ENCODE peak calls at places on chromosomes 12 and 14, in seven cellular contexts. One of them, this sample, is unnamed. For H3K27me3 and H3K4me1, the result is how much of the 10 kb centered on the place peaks cover.

GRCh38 chr12:2411586-2412304 is 359.0 kb downstream of the CACNA1C start:
- DNase-seq in CD8-positive, alpha-beta T cell: no peak
- DNase-seq in HCT116: no peak
- DNase-seq in tibial artery: peak
- DNase-seq in aorta: no peak
- DNase-seq in Karpas-422: no peak
- DNase-seq in stomach: no peak
- DNase-seq in this sample: no peak

GRCh38 chr12:6367065-6367968 is 8.0 kb downstream of the SCNN1A start:
- DNase-seq in CD8-positive, alpha-beta T cell: peak
- DNase-seq in HCT116: no peak
- DNase-seq in tibial artery: no peak
- DNase-seq in aorta: peak
- DNase-seq in Karpas-422: peak
- DNase-seq in stomach: no peak
- DNase-seq in this sample: peak

GRCh38 chr12:95601626-95602025 is 50.4 kb upstream of the USP44 start:
- DNase-seq in CD8-positive, alpha-beta T cell: no peak
- DNase-seq in HCT116: no peak
- DNase-seq in tibial artery: no peak
- DNase-seq in aorta: no peak
- DNase-seq in Karpas-422: no peak
- DNase-seq in stomach: no peak
- DNase-seq in this sample: no peak

GRCh38 chr14:76355771-76356170 is 20.2 kb upstream of the ESRRB start:
- DNase-seq in CD8-positive, alpha-beta T cell: no peak
- DNase-seq in HCT116: no peak
- DNase-seq in tibial artery: no peak
- DNase-seq in aorta: peak
- DNase-seq in Karpas-422: no peak
- DNase-seq in stomach: no peak
- DNase-seq in this sample: no peak

GRCh38 chr12:65497645-65498044 is 219.2 kb downstream of the MSRB3 start:
- DNase-seq in CD8-positive, alpha-beta T cell: no peak
- DNase-seq in HCT116: no peak
- DNase-seq in tibial artery: no peak
- DNase-seq in aorta: no peak
- DNase-seq in Karpas-422: no peak
- DNase-seq in stomach: no peak
- DNase-seq in this sample: no peak

GRCh38 chr14:90815817-90816662 is at the start of gene TTC7B:
- DNase-seq in CD8-positive, alpha-beta T cell: peak
- DNase-seq in HCT116: no peak
- DNase-seq in tibial artery: no peak
- DNase-seq in aorta: peak
- DNase-seq in Karpas-422: no peak
- DNase-seq in stomach: peak
- DNase-seq in this sample: peak

GRCh38 chr12:108750471-108751402 is 19.4 kb upstream of the CORO1C start:
- DNase-seq in CD8-positive, alpha-beta T cell: no peak
- DNase-seq in HCT116: no peak
- DNase-seq in tibial artery: peak
- DNase-seq in aorta: peak
- DNase-seq in Karpas-422: no peak
- DNase-seq in stomach: no peak
- DNase-seq in this sample: no peak

GRCh38 chr12:93569301-93569655 is 3.2 kb upstream of the SOCS2 start:
- DNase-seq in CD8-positive, alpha-beta T cell: no peak
- DNase-seq in HCT116: no peak
- DNase-seq in tibial artery: no peak
- DNase-seq in aorta: no peak
- DNase-seq in Karpas-422: no peak
- DNase-seq in stomach: no peak
- DNase-seq in this sample: no peak

GRCh38 chr12:93868771-93869170 is 191.6 kb downstream of the CRADD start:
- DNase-seq in CD8-positive, alpha-beta T cell: no peak
- DNase-seq in HCT116: no peak
- DNase-seq in tibial artery: no peak
- DNase-seq in aorta: no peak
- DNase-seq in Karpas-422: no peak
- DNase-seq in stomach: no peak
- DNase-seq in this sample: no peak

GRCh38 chr14:93281937-93282336 is 50.9 kb downstream of the BTBD7 start:
- DNase-seq in CD8-positive, alpha-beta T cell: no peak
- DNase-seq in HCT116: no peak
- DNase-seq in tibial artery: no peak
- DNase-seq in aorta: no peak
- DNase-seq in Karpas-422: no peak
- DNase-seq in stomach: no peak
- DNase-seq in this sample: no peak

GRCh38 chr14:73503648-73504047 is 12.9 kb downstream of the RIOX1 start:
- DNase-seq in CD8-positive, alpha-beta T cell: no peak
- DNase-seq in HCT116: no peak
- DNase-seq in tibial artery: no peak
- DNase-seq in aorta: no peak
- DNase-seq in Karpas-422: no peak
- DNase-seq in stomach: no peak
- DNase-seq in this sample: no peak

GRCh38 chr14:62118461-62118860 is 356.2 kb downstream of the SNAPC1 start:
- DNase-seq in CD8-positive, alpha-beta T cell: no peak
- DNase-seq in HCT116: no peak
- DNase-seq in tibial artery: no peak
- DNase-seq in aorta: no peak
- DNase-seq in Karpas-422: no peak
- DNase-seq in stomach: no peak
- DNase-seq in this sample: no peak

GRCh38 chr12:38056701-38057689 is 259.6 kb upstream of the ALG10B start:
- DNase-seq in CD8-positive, alpha-beta T cell: no peak
- DNase-seq in HCT116: no peak
- DNase-seq in tibial artery: no peak
- DNase-seq in aorta: no peak
- DNase-seq in Karpas-422: no peak
- DNase-seq in stomach: no peak
- DNase-seq in this sample: no peak

GRCh38 chr14:92323031-92323915 is at the start of gene SLC24A4:
- DNase-seq in CD8-positive, alpha-beta T cell: no peak
- DNase-seq in HCT116: no peak
- DNase-seq in tibial artery: no peak
- DNase-seq in aorta: no peak
- DNase-seq in Karpas-422: no peak
- DNase-seq in stomach: no peak
- DNase-seq in this sample: no peak

GRCh38 chr12:104282109-104282508 is 21.4 kb upstream of the EID3 start:
- DNase-seq in CD8-positive, alpha-beta T cell: no peak
- DNase-seq in HCT116: no peak
- DNase-seq in tibial artery: no peak
- DNase-seq in aorta: no peak
- DNase-seq in Karpas-422: no peak
- DNase-seq in stomach: no peak
- DNase-seq in this sample: no peak

GRCh38 chr12:92158711-92159534 is 13.3 kb upstream of the BTG1 start:
- DNase-seq in CD8-positive, alpha-beta T cell: no peak
- DNase-seq in HCT116: no peak
- DNase-seq in tibial artery: no peak
- DNase-seq in aorta: no peak
- DNase-seq in Karpas-422: peak
- DNase-seq in stomach: no peak
- DNase-seq in this sample: no peak

GRCh38 chr12:113407931-113408585 is 4.4 kb upstream of the SDS start:
- DNase-seq in CD8-positive, alpha-beta T cell: no peak
- DNase-seq in HCT116: no peak
- DNase-seq in tibial artery: no peak
- DNase-seq in aorta: no peak
- DNase-seq in Karpas-422: no peak
- DNase-seq in stomach: no peak
- DNase-seq in this sample: no peak

GRCh38 chr12:68675098-68675842 is 11.5 kb upstream of the NUP107 start:
- DNase-seq in CD8-positive, alpha-beta T cell: peak
- DNase-seq in HCT116: no peak
- DNase-seq in tibial artery: no peak
- DNase-seq in aorta: no peak
- DNase-seq in Karpas-422: no peak
- DNase-seq in stomach: peak
- DNase-seq in this sample: peak

GRCh38 chr12:69007166-69007857 is 74.3 kb upstream of the CPM start:
- DNase-seq in CD8-positive, alpha-beta T cell: no peak
- DNase-seq in HCT116: no peak
- DNase-seq in tibial artery: no peak
- DNase-seq in aorta: no peak
- DNase-seq in Karpas-422: no peak
- DNase-seq in stomach: peak
- DNase-seq in this sample: no peak

GRCh38 chr12:57242691-57243454 is 8.1 kb downstream of the STAC3 start:
- DNase-seq in CD8-positive, alpha-beta T cell: peak
- DNase-seq in HCT116: peak
- DNase-seq in tibial artery: peak
- DNase-seq in aorta: peak
- DNase-seq in Karpas-422: peak
- DNase-seq in stomach: peak
- DNase-seq in this sample: peak
- H3K27me3 ChIP-seq in CD8-positive, alpha-beta T cell: under half
- H3K27me3 ChIP-seq in HCT116: under half
- H3K27me3 ChIP-seq in tibial artery: under half
- H3K27me3 ChIP-seq in aorta: under half
- H3K27me3 ChIP-seq in Karpas-422: under half
- H3K27me3 ChIP-seq in stomach: under half
- H3K27me3 ChIP-seq in this sample: under half

DNA sequence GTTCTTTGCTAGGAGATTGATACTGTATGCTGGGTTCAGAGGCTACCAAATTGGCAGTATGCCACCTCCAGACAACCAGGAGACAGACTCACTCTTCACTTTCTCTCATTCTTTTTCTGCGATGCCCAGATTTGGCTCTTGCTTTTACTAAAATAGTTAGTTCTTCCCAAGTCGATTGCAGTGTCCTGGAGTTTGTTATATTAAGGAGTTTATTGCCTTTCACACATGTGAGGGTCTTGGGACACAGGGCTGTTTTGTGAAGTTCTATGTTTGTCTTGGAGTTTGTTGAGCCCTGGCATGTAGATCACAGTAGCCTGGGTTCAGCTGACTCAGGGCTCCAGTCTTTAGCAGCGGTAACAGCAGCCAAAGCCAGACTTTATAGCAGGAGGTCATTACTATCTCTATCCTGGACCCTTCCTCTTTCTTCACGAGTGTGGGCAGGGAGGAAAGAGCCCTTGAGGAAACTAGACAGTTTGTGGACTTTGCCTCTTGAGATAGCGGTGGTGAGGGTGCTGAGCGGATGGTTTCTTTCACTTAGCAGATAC is 1.6 kb downstream of the MLEC start:
- DNase-seq in CD8-positive, alpha-beta T cell: no peak
- DNase-seq in HCT116: no peak
- DNase-seq in tibial artery: no peak
- DNase-seq in aorta: no peak
- DNase-seq in Karpas-422: no peak
- DNase-seq in stomach: no peak
- DNase-seq in this sample: no peak
- H3K4me1 ChIP-seq in CD8-positive, alpha-beta T cell: under half
- H3K4me1 ChIP-seq in HCT116: under half
- H3K4me1 ChIP-seq in tibial artery: under half
- H3K4me1 ChIP-seq in aorta: under half
- H3K4me1 ChIP-seq in Karpas-422: under half
- H3K4me1 ChIP-seq in stomach: half or more
- H3K4me1 ChIP-seq in this sample: under half

DNA sequence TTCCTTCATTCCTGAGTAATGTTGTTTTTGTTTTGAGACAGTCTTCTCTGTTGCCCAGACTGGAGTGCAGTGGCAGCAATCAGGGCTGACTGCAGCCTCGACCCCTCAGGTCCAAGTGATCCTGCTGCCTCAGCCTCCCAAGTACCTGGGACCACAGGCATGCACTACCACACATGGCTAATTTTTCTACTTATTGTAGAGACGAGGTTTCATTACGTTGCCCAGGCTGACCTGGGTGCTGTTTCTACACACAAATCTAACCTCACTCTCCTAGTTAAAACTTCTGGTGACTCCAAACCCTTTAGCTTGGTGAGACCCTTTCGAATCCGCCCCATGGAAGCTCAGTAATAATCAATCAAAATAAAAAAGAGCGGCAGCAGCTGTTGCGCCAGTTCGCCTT is 1.3 kb downstream of the TMEM116 start:
- DNase-seq in CD8-positive, alpha-beta T cell: no peak
- DNase-seq in HCT116: no peak
- DNase-seq in tibial artery: no peak
- DNase-seq in aorta: no peak
- DNase-seq in Karpas-422: no peak
- DNase-seq in stomach: no peak
- DNase-seq in this sample: no peak
- H3K27ac ChIP-seq in CD8-positive, alpha-beta T cell: peak
- H3K27ac ChIP-seq in HCT116: peak
- H3K27ac ChIP-seq in tibial artery: peak
- H3K27ac ChIP-seq in aorta: no peak
- H3K27ac ChIP-seq in Karpas-422: peak
- H3K27ac ChIP-seq in stomach: peak
- H3K27ac ChIP-seq in this sample: peak

GRCh38 chr14:103846569-103847438 is 571 bp downstream of the PPP1R13B start:
- DNase-seq in CD8-positive, alpha-beta T cell: no peak
- DNase-seq in HCT116: no peak
- DNase-seq in tibial artery: peak
- DNase-seq in aorta: peak
- DNase-seq in Karpas-422: peak
- DNase-seq in stomach: peak
- DNase-seq in this sample: peak

GRCh38 chr14:103847954-103848719 is 762 bp upstream of the PPP1R13B start:
- DNase-seq in CD8-positive, alpha-beta T cell: peak
- DNase-seq in HCT116: no peak
- DNase-seq in tibial artery: peak
- DNase-seq in aorta: peak
- DNase-seq in Karpas-422: no peak
- DNase-seq in stomach: no peak
- DNase-seq in this sample: no peak

GRCh38 chr14:103848720-103849077 is 1.3 kb upstream of the PPP1R13B start:
- DNase-seq in CD8-positive, alpha-beta T cell: no peak
- DNase-seq in HCT116: no peak
- DNase-seq in tibial artery: no peak
- DNase-seq in aorta: no peak
- DNase-seq in Karpas-422: no peak
- DNase-seq in stomach: no peak
- DNase-seq in this sample: no peak

GRCh38 chr14:103846008-103846568 is 1.3 kb downstream of the PPP1R13B start:
- DNase-seq in CD8-positive, alpha-beta T cell: no peak
- DNase-seq in HCT116: no peak
- DNase-seq in tibial artery: no peak
- DNase-seq in aorta: no peak
- DNase-seq in Karpas-422: no peak
- DNase-seq in stomach: no peak
- DNase-seq in this sample: no peak

DNA sequence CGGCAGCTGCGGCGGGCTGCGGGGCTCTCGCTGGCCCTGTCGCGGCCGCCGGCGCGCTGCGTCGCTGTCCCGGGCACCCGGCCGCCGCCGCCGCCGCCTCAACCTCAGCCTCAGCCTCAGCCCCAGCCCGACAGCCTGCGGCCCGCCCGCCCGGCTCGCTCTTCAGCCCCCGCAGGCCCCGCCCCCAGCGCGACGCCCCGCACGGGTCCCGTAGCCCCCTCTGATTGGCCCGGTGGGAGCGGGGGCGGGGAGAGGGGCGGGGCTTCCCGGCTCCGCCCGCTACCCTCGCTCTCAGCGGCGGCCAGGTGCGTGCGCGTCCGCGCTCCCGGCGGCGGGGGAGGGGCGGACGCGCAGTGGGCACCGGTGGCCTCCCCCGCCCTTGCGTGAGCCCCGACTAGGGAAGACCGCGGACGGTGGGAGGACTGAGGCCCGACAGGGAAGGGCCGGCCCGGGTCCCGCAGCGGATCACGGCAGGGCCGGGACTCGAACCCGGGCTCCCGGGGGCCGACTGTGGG is at the start of gene PPP1R13B:
- DNase-seq in CD8-positive, alpha-beta T cell: peak
- DNase-seq in HCT116: peak
- DNase-seq in tibial artery: peak
- DNase-seq in aorta: peak
- DNase-seq in Karpas-422: peak
- DNase-seq in stomach: peak
- DNase-seq in this sample: peak
- H3K27me3 ChIP-seq in CD8-positive, alpha-beta T cell: under half
- H3K27me3 ChIP-seq in HCT116: under half
- H3K27me3 ChIP-seq in tibial artery: under half
- H3K27me3 ChIP-seq in aorta: under half
- H3K27me3 ChIP-seq in Karpas-422: under half
- H3K27me3 ChIP-seq in stomach: under half
- H3K27me3 ChIP-seq in this sample: under half

This sample was measured in CD4-positive, alpha-beta memory T cell.